ENCODE peak calls at places on chromosomes 7 and 10, in six cellular contexts. A, N, W, B, Y and Z are unnamed samples. For H3K4me1, the result is how much of the 10 kb centered on the place peaks cover.

GRCh38 chr7:127266047-127266446 is 13.3 kb upstream of the GRM8 start:
- DNase-seq in A (no peak), Y (no peak), B (no peak), W (no peak), N (no peak), Z (no peak)

GRCh38 chr7:134932707-134933370 is 53.5 kb upstream of the AGBL3 start:
- DNase-seq in A (peak), Y (no peak), N (no peak), B (peak), W (no peak), Z (no peak)

GRCh38 chr7:144127714-144128334 is 4.8 kb downstream of the OR2A14 start:
- DNase-seq in B (peak), N (peak), A (peak), Y (peak), W (peak), Z (peak)

GRCh38 chr7:36348256-36348655 is 41.4 kb upstream of the ANLN start:
- DNase-seq in N (no peak), A (no peak), W (no peak), B (no peak), Y (no peak), Z (no peak)

GRCh38 chr7:151696738-151697514 is 177.2 kb upstream of the RHEB start:
- DNase-seq in N (peak), Y (peak), W (no peak), A (no peak), B (no peak), Z (peak)

GRCh38 chr7:17535776-17536175 is 237.3 kb downstream of the AHR start:
- DNase-seq in B (no peak), W (no peak), A (no peak), Y (no peak), N (no peak), Z (no peak)

GRCh38 chr10:944034-944831 is 12.7 kb upstream of the LARP4B start:
- DNase-seq in W (no peak), Y (no peak), N (no peak), B (no peak), A (no peak), Z (no peak)

GRCh38 chr10:43707755-43708154 is 59.1 kb upstream of the ZNF32 start:
- DNase-seq in N (no peak), Y (no peak), A (no peak), W (no peak), B (no peak), Z (no peak)

GRCh38 chr10:63549810-63550209 is 28.6 kb downstream of the REEP3 start:
- DNase-seq in Y (no peak), B (no peak), W (no peak), N (no peak), A (no peak), Z (no peak)

GRCh38 chr10:75244487-75245353 is 9.0 kb upstream of the COMTD1 start:
- DNase-seq in B (no peak), Y (no peak), W (no peak), A (no peak), N (no peak), Z (no peak)

GRCh38 chr7:116439856-116440549 is 59.5 kb upstream of the CAV2 start:
- DNase-seq in A (no peak), Y (no peak), B (peak), W (no peak), N (no peak), Z (no peak)

GRCh38 chr7:23347682-23348180 is 48.6 kb downstream of the MALSU1 start:
- DNase-seq in W (peak), B (peak), Y (no peak), A (no peak), N (no peak), Z (no peak)

GRCh38 chr7:2420216-2420933 is 17.0 kb downstream of the CHST12 start:
- DNase-seq in B (no peak), Y (no peak), A (no peak), W (no peak), N (no peak), Z (no peak)

GRCh38 chr10:16964571-16965241 is 147.5 kb upstream of the RSU1 start:
- DNase-seq in A (no peak), B (no peak), W (no peak), N (no peak), Y (no peak), Z (no peak)

GRCh38 chr10:47050618-47051455 is 139.6 kb downstream of the PTPN20 start:
- DNase-seq in W (no peak), N (no peak), Y (no peak), B (no peak), A (no peak), Z (no peak)

GRCh38 chr7:99267530-99268360 is 4.9 kb upstream of the MYH16 start:
- DNase-seq in Y (peak), A (no peak), W (peak), B (no peak), N (no peak), Z (no peak)

GRCh38 chr7:151657173-151657572 is 137.5 kb upstream of the RHEB start:
- DNase-seq in W (no peak), Y (no peak), B (no peak), A (no peak), N (no peak), Z (no peak)

GRCh38 chr7:106756071-106756470 is 95.1 kb upstream of the CCDC71L start:
- DNase-seq in W (no peak), A (no peak), B (no peak), Y (no peak), N (no peak), Z (no peak)

GRCh38 chr10:132117636-132118190 is 52.0 kb downstream of the JAKMIP3 start:
- DNase-seq in N (no peak), A (no peak), W (no peak), B (no peak), Y (no peak), Z (no peak)

GRCh38 chr7:21922605-21923004 is 23.1 kb downstream of the CDCA7L start:
- DNase-seq in A (no peak), W (no peak), B (no peak), N (no peak), Y (no peak), Z (no peak)

GRCh38 chr7:21927693-21928092 is 18.0 kb downstream of the CDCA7L start:
- DNase-seq in B (no peak), W (no peak), N (no peak), A (no peak), Y (no peak), Z (no peak)

GRCh38 chr7:21926448-21926847 is 19.3 kb downstream of the CDCA7L start:
- DNase-seq in B (no peak), A (no peak), Y (no peak), W (no peak), N (no peak), Z (no peak)

GRCh38 chr7:21920931-21921330 is 24.8 kb downstream of the CDCA7L start:
- DNase-seq in W (no peak), N (no peak), A (no peak), Y (no peak), B (no peak), Z (no peak)

GRCh38 chr7:21923663-21924062 is 22.0 kb downstream of the CDCA7L start:
- DNase-seq in N (no peak), Y (no peak), A (no peak), W (no peak), B (no peak), Z (peak)
- TF ChIP-seq YY1 in N (no peak), Y (no peak), A (no peak), W (no peak), B (no peak), Z (no peak)

GRCh38 chr7:27972272-27972671 is 208.3 kb downstream of the JAZF1 start:
- DNase-seq in W (no peak), Y (no peak), N (no peak), B (no peak), A (no peak), Z (no peak)
- H3K4me1 ChIP-seq in W (under half), Y (under half), N (under half), B (under half), A (under half), Z (under half)

GRCh38 chr10:110612073-110612472 is 32.1 kb upstream of the RBM20 start:
- DNase-seq in W (no peak), A (peak), B (no peak), Y (no peak), N (no peak), Z (no peak)

GRCh38 chr10:110610308-110610774 is 33.8 kb upstream of the RBM20 start:
- DNase-seq in A (peak), B (peak), W (peak), Y (peak), N (peak), Z (peak)

GRCh38 chr10:110608087-110608486 is 36.0 kb upstream of the RBM20 start:
- DNase-seq in N (no peak), A (no peak), Y (no peak), W (no peak), B (no peak), Z (no peak)

GRCh38 chr10:110612629-110613028 is 31.5 kb upstream of the RBM20 start:
- DNase-seq in A (peak), N (no peak), Y (no peak), W (no peak), B (no peak), Z (no peak)

GRCh38 chr10:110609592-110609991 is 34.5 kb upstream of the RBM20 start:
- DNase-seq in A (no peak), W (peak), Y (no peak), N (no peak), B (no peak), Z (no peak)
- TF ChIP-seq ZNF274 in A (no peak), W (no peak), Y (no peak), N (no peak), B (no peak), Z (no peak)

DNA sequence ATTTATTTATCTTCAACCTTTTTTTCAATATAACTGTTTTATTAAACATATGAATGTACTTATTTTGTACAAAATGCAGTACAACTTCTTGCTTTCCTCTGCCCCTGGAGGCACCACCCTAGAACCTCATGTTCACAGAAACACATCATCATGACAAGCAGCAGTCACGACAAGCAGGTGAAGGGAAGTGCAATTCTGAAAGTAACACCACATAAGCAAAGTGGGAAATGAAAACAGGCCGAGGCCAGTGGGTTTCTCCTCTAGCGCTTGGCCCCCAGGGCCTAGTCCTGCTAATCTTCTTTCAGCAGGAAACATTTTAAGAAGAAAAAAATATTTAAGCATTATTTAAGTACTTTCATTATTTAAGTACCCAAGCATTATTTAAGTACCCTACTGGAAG is 598.1 kb downstream of the SH2D4B start:
- DNase-seq in N (no peak), Y (no peak), B (no peak), W (no peak), A (peak), Z (no peak)
- TF ChIP-seq YY1 in N (no peak), Y (no peak), B (no peak), W (no peak), A (no peak), Z (no peak)